ENCODE peak calls at places on chromosome 14, in seven cellular contexts. One of them, this sample, is unnamed.

GRCh38 chr14:25118671-25119070 is 68.7 kb upstream of the STXBP6 start:
- DNase-seq in effector memory CD4-positive, alpha-beta T cell: no peak
- DNase-seq in IMR-90: no peak
- DNase-seq in esophagus squamous epithelium: no peak
- DNase-seq in uterus: no peak
- DNase-seq in SJSA1: no peak
- DNase-seq in dorsolateral prefrontal cortex: no peak
- DNase-seq in this sample: no peak

GRCh38 chr14:22107734-22108133 is 434.1 kb upstream of the OR4E1 start:
- DNase-seq in dorsolateral prefrontal cortex: no peak
- DNase-seq in esophagus squamous epithelium: no peak
- DNase-seq in IMR-90: no peak
- DNase-seq in SJSA1: no peak
- DNase-seq in uterus: no peak
- DNase-seq in effector memory CD4-positive, alpha-beta T cell: no peak
- DNase-seq in this sample: no peak

GRCh38 chr14:53167602-53168328 is 14.6 kb upstream of the DDHD1 start:
- DNase-seq in IMR-90: peak; percentile 32
- DNase-seq in esophagus squamous epithelium: no peak
- DNase-seq in uterus: no peak
- DNase-seq in SJSA1: no peak
- DNase-seq in effector memory CD4-positive, alpha-beta T cell: no peak
- DNase-seq in dorsolateral prefrontal cortex: no peak
- DNase-seq in this sample: no peak

GRCh38 chr14:79825046-79825521 is 386.2 kb downstream of the DIO2 start:
- DNase-seq in SJSA1: no peak
- DNase-seq in uterus: peak; percentile 46
- DNase-seq in IMR-90: peak; percentile 52
- DNase-seq in esophagus squamous epithelium: no peak
- DNase-seq in effector memory CD4-positive, alpha-beta T cell: no peak
- DNase-seq in dorsolateral prefrontal cortex: no peak
- DNase-seq in this sample: no peak

GRCh38 chr14:94213021-94213420 is 38.9 kb downstream of the PPP4R4 start:
- DNase-seq in dorsolateral prefrontal cortex: no peak
- DNase-seq in IMR-90: peak; percentile 34
- DNase-seq in uterus: no peak
- DNase-seq in effector memory CD4-positive, alpha-beta T cell: no peak
- DNase-seq in esophagus squamous epithelium: no peak
- DNase-seq in SJSA1: no peak
- DNase-seq in this sample: no peak

GRCh38 chr14:70730393-70730792 is 78.9 kb downstream of the MAP3K9 start:
- DNase-seq in uterus: no peak
- DNase-seq in dorsolateral prefrontal cortex: no peak
- DNase-seq in esophagus squamous epithelium: no peak
- DNase-seq in effector memory CD4-positive, alpha-beta T cell: no peak
- DNase-seq in IMR-90: no peak
- DNase-seq in SJSA1: no peak
- DNase-seq in this sample: no peak

GRCh38 chr14:21521526-21521925 is 4.6 kb downstream of the SALL2 start:
- DNase-seq in IMR-90: peak; percentile 57
- DNase-seq in uterus: no peak
- DNase-seq in dorsolateral prefrontal cortex: no peak
- DNase-seq in effector memory CD4-positive, alpha-beta T cell: no peak
- DNase-seq in SJSA1: no peak
- DNase-seq in esophagus squamous epithelium: no peak
- DNase-seq in this sample: no peak

GRCh38 chr14:93784878-93785277 is 3.4 kb downstream of the PRIMA1 start:
- DNase-seq in IMR-90: no peak
- DNase-seq in effector memory CD4-positive, alpha-beta T cell: no peak
- DNase-seq in dorsolateral prefrontal cortex: no peak
- DNase-seq in esophagus squamous epithelium: no peak
- DNase-seq in uterus: peak; percentile 52
- DNase-seq in SJSA1: no peak
- DNase-seq in this sample: no peak

GRCh38 chr14:70257526-70257925 is 68.8 kb upstream of the SLC8A3 start:
- DNase-seq in dorsolateral prefrontal cortex: no peak
- DNase-seq in uterus: no peak
- DNase-seq in effector memory CD4-positive, alpha-beta T cell: no peak
- DNase-seq in IMR-90: no peak
- DNase-seq in SJSA1: no peak
- DNase-seq in esophagus squamous epithelium: no peak
- DNase-seq in this sample: no peak

GRCh38 chr14:22560638-22561365 is 28.2 kb downstream of the DAD1 start:
- DNase-seq in SJSA1: no peak
- DNase-seq in IMR-90: no peak
- DNase-seq in effector memory CD4-positive, alpha-beta T cell: no peak
- DNase-seq in dorsolateral prefrontal cortex: no peak
- DNase-seq in esophagus squamous epithelium: no peak
- DNase-seq in uterus: no peak
- DNase-seq in this sample: peak; percentile 77

GRCh38 chr14:95504135-95505029 is 12.1 kb downstream of the SYNE3 start:
- DNase-seq in SJSA1: no peak
- DNase-seq in esophagus squamous epithelium: no peak
- DNase-seq in IMR-90: peak; percentile 88
- DNase-seq in uterus: no peak
- DNase-seq in effector memory CD4-positive, alpha-beta T cell: no peak
- DNase-seq in dorsolateral prefrontal cortex: no peak
- DNase-seq in this sample: no peak

GRCh38 chr14:94581127-94581999 is at the start of gene SERPINA5:
- DNase-seq in dorsolateral prefrontal cortex: no peak
- DNase-seq in esophagus squamous epithelium: no peak
- DNase-seq in SJSA1: no peak
- DNase-seq in IMR-90: no peak
- DNase-seq in effector memory CD4-positive, alpha-beta T cell: no peak
- DNase-seq in uterus: no peak
- DNase-seq in this sample: peak; percentile 70

GRCh38 chr14:52769889-52770288 is 21.5 kb downstream of the GNPNAT1 start:
- DNase-seq in effector memory CD4-positive, alpha-beta T cell: no peak
- DNase-seq in esophagus squamous epithelium: no peak
- DNase-seq in dorsolateral prefrontal cortex: no peak
- DNase-seq in IMR-90: no peak
- DNase-seq in uterus: no peak
- DNase-seq in SJSA1: no peak
- DNase-seq in this sample: no peak

GRCh38 chr14:30875788-30876053 is 1.4 kb downstream of the COCH start:
- DNase-seq in esophagus squamous epithelium: no peak
- DNase-seq in IMR-90: no peak
- DNase-seq in dorsolateral prefrontal cortex: no peak
- DNase-seq in SJSA1: no peak
- DNase-seq in uterus: no peak
- DNase-seq in effector memory CD4-positive, alpha-beta T cell: no peak
- DNase-seq in this sample: no peak

GRCh38 chr14:70425349-70425748 is 8.5 kb upstream of the SYNJ2BP start:
- DNase-seq in SJSA1: no peak
- DNase-seq in dorsolateral prefrontal cortex: no peak
- DNase-seq in esophagus squamous epithelium: no peak
- DNase-seq in uterus: no peak
- DNase-seq in effector memory CD4-positive, alpha-beta T cell: no peak
- DNase-seq in IMR-90: no peak
- DNase-seq in this sample: peak; percentile 14

GRCh38 chr14:64509036-64509435 is 4.5 kb downstream of the ZBTB1 start:
- DNase-seq in esophagus squamous epithelium: no peak
- DNase-seq in IMR-90: no peak
- DNase-seq in dorsolateral prefrontal cortex: no peak
- DNase-seq in uterus: no peak
- DNase-seq in SJSA1: no peak
- DNase-seq in effector memory CD4-positive, alpha-beta T cell: no peak
- DNase-seq in this sample: no peak

GRCh38 chr14:60753264-60754126 is 18.9 kb downstream of the MNAT1 start:
- DNase-seq in SJSA1: no peak
- DNase-seq in esophagus squamous epithelium: no peak
- DNase-seq in dorsolateral prefrontal cortex: no peak
- DNase-seq in effector memory CD4-positive, alpha-beta T cell: peak; percentile 18
- DNase-seq in uterus: no peak
- DNase-seq in IMR-90: peak; percentile 40
- DNase-seq in this sample: no peak

GRCh38 chr14:94393474-94393873 is 5.1 kb upstream of the SERPINA1 start:
- DNase-seq in uterus: no peak
- DNase-seq in esophagus squamous epithelium: no peak
- DNase-seq in SJSA1: no peak
- DNase-seq in effector memory CD4-positive, alpha-beta T cell: no peak
- DNase-seq in dorsolateral prefrontal cortex: no peak
- DNase-seq in IMR-90: no peak
- DNase-seq in this sample: no peak

GRCh38 chr14:32050839-32051238 is 26.3 kb upstream of the ARHGAP5 start:
- DNase-seq in IMR-90: no peak
- DNase-seq in uterus: no peak
- DNase-seq in dorsolateral prefrontal cortex: no peak
- DNase-seq in esophagus squamous epithelium: no peak
- DNase-seq in SJSA1: no peak
- DNase-seq in effector memory CD4-positive, alpha-beta T cell: no peak
- DNase-seq in this sample: no peak

GRCh38 chr14:69712637-69713088 is 54.3 kb upstream of the SRSF5 start:
- DNase-seq in effector memory CD4-positive, alpha-beta T cell: no peak
- DNase-seq in esophagus squamous epithelium: no peak
- DNase-seq in SJSA1: no peak
- DNase-seq in dorsolateral prefrontal cortex: no peak
- DNase-seq in IMR-90: no peak
- DNase-seq in uterus: peak; percentile 47
- DNase-seq in this sample: no peak

GRCh38 chr14:71206766-71207371 is 299.6 kb downstream of the PCNX1 start:
- DNase-seq in IMR-90: peak; percentile 85
- DNase-seq in uterus: peak; percentile 17
- DNase-seq in dorsolateral prefrontal cortex: peak; percentile 78
- DNase-seq in effector memory CD4-positive, alpha-beta T cell: no peak
- DNase-seq in SJSA1: no peak
- DNase-seq in esophagus squamous epithelium: no peak
- DNase-seq in this sample: no peak

DNA sequence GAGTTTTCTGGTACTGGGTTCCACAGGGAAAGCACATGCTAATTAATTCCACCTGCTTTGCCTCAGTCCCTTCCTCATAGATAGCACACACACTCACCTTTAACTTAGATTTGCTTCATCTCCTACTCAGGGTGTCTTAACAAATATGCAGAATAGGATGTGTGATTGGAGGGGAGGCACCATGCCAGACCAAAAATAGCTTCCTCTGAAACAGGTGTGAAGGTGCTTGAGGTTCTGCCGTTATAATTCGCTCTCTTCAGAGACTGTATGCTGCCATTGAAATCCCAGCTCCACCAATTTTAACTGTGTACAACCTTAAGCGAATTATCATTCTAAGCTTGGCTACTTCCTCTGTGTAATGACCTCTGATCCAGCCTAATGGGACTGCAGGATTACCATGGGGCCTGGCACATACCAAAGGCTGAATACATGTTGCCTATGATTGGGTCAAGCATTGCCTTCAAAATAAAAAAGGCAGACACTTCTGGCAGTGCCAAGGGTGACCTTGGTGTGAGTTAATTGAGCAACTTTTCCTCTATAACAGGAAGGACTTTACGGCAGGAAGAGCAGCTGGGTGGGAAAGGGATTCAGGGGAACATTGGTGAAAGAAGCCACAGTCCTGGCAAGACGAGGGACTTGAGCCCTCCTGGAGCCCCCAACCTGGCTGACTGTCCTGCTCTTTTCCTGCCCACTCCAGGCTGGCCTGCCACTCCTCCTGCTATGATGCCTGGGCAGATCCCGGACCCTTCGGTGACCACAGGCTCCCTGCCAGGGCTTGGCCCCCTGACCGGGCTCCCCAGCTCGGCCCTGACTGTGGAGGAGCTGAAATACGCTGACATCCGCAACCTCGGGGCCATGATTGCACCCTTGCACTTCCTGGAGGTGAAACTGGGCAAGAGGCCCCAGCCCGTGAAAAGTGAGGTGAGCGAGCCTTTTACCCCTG is 9.7 kb downstream of the JDP2 start:
- DNase-seq in SJSA1: no peak
- DNase-seq in dorsolateral prefrontal cortex: no peak
- DNase-seq in esophagus squamous epithelium: no peak
- DNase-seq in uterus: no peak
- DNase-seq in IMR-90: no peak
- DNase-seq in effector memory CD4-positive, alpha-beta T cell: no peak
- DNase-seq in this sample: no peak
- H3K4me3 ChIP-seq in SJSA1: no peak overlapping the region
- H3K4me3 ChIP-seq in dorsolateral prefrontal cortex: no peak overlapping the region
- H3K4me3 ChIP-seq in esophagus squamous epithelium: no peak overlapping the region
- H3K4me3 ChIP-seq in uterus: no peak overlapping the region
- H3K4me3 ChIP-seq in IMR-90: no peak overlapping the region
- H3K4me3 ChIP-seq in effector memory CD4-positive, alpha-beta T cell: no peak overlapping the region
- H3K4me3 ChIP-seq in this sample: no peak overlapping the region

GRCh38 chr14:102778616-102779351 is 1.5 kb downstream of the TRAF3 start:
- DNase-seq in effector memory CD4-positive, alpha-beta T cell: no peak
- DNase-seq in uterus: no peak
- DNase-seq in dorsolateral prefrontal cortex: no peak
- DNase-seq in SJSA1: peak; percentile 32
- DNase-seq in esophagus squamous epithelium: no peak
- DNase-seq in IMR-90: peak; percentile 19
- DNase-seq in this sample: no peak
- H3K4me3 ChIP-seq in effector memory CD4-positive, alpha-beta T cell: peak overlapping the region; percentile 59
- H3K4me3 ChIP-seq in uterus: peak overlapping the region; percentile 97
- H3K4me3 ChIP-seq in dorsolateral prefrontal cortex: peak overlapping the region; percentile 70
- H3K4me3 ChIP-seq in SJSA1: peak overlapping the region; percentile 98
- H3K4me3 ChIP-seq in esophagus squamous epithelium: peak overlapping the region; percentile 96
- H3K4me3 ChIP-seq in IMR-90: peak overlapping the region; percentile 75
- H3K4me3 ChIP-seq in this sample: peak overlapping the region; percentile 95

DNA sequence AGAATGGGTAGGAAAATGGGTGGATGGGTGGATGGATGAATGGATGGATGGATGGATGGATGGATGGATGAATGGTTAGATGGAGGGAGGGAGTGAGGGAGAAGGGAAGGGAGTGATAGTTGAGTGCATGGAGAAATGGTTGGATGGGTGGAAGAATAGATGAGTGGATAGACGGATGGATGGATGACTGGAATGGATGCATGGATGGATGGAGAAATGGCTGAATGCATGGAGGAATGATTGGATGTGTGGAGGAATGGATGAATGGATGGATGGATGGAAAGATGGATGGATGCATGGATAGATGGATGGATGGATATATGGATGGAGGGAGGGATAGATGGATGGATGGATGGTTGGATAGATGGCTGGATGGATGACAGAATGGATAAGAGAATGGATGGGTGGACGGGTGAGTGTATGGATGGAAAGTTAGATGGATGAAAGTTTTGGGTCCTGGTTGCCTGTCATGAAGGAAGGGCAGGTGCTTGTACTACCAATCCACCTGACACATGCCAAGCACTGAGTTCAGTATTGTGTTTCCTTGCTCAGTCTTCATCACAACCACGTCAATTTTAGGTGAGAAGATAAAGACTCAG is 286.5 kb upstream of the RTL1 start:
- DNase-seq in effector memory CD4-positive, alpha-beta T cell: no peak
- DNase-seq in esophagus squamous epithelium: no peak
- DNase-seq in dorsolateral prefrontal cortex: no peak
- DNase-seq in SJSA1: no peak
- DNase-seq in uterus: no peak
- DNase-seq in IMR-90: no peak
- DNase-seq in this sample: no peak
- H3K4me3 ChIP-seq in effector memory CD4-positive, alpha-beta T cell: no peak overlapping the region
- H3K4me3 ChIP-seq in esophagus squamous epithelium: no peak overlapping the region
- H3K4me3 ChIP-seq in dorsolateral prefrontal cortex: no peak overlapping the region
- H3K4me3 ChIP-seq in SJSA1: no peak overlapping the region
- H3K4me3 ChIP-seq in uterus: no peak overlapping the region
- H3K4me3 ChIP-seq in IMR-90: no peak overlapping the region
- H3K4me3 ChIP-seq in this sample: no peak overlapping the region

DNA sequence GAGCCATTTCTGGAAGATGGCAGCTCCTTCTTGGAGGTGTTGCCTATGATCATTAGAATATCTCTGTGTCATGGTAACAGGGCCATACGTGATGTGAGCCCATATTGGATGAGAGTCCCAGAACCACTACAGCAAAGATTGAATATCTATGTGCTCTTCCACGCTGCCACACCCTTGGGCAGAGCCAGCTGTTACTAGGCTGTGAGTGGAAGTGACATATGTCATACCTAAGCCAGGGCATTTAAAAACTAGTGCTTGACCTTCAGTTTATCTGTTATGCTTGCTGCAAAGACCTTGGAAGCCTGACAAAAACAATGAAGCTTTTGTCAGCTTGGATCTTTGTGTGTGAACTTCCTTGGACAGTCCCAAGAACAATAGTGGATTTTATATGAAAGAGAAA is 495.0 kb upstream of the CCDC196 start:
- DNase-seq in SJSA1: no peak
- DNase-seq in effector memory CD4-positive, alpha-beta T cell: no peak
- DNase-seq in uterus: no peak
- DNase-seq in IMR-90: no peak
- DNase-seq in esophagus squamous epithelium: no peak
- DNase-seq in dorsolateral prefrontal cortex: no peak
- DNase-seq in this sample: no peak
- H3K4me3 ChIP-seq in SJSA1: no peak overlapping the region
- H3K4me3 ChIP-seq in effector memory CD4-positive, alpha-beta T cell: no peak overlapping the region
- H3K4me3 ChIP-seq in uterus: no peak overlapping the region
- H3K4me3 ChIP-seq in IMR-90: no peak overlapping the region
- H3K4me3 ChIP-seq in esophagus squamous epithelium: no peak overlapping the region
- H3K4me3 ChIP-seq in dorsolateral prefrontal cortex: no peak overlapping the region
- H3K4me3 ChIP-seq in this sample: no peak overlapping the region

This sample was measured in hepatocyte.